ENCODE peak calls at places on chromosomes 4 and X, in four cellular contexts. One of them, this sample, is unnamed.

GRCh38 chr4:188680004-188680666 is 540.9 kb downstream of the TRIML1 start:
- DNase-seq in endothelial cell of umbilical vein: no peak
- DNase-seq in substantia nigra: no peak
- DNase-seq in putamen: no peak
- DNase-seq in this sample: no peak

GRCh38 chr4:3466691-3467600 is 3.8 kb downstream of the DOK7 start:
- DNase-seq in endothelial cell of umbilical vein: no peak
- DNase-seq in substantia nigra: no peak
- DNase-seq in putamen: no peak
- DNase-seq in this sample: no peak

GRCh38 chr4:76787898-76788297 is 110.0 kb downstream of the SOWAHB start:
- DNase-seq in endothelial cell of umbilical vein: no peak
- DNase-seq in substantia nigra: no peak
- DNase-seq in putamen: no peak
- DNase-seq in this sample: no peak

GRCh38 chr4:72391281-72391680 is 177.7 kb downstream of the ADAMTS3 start:
- DNase-seq in endothelial cell of umbilical vein: no peak
- DNase-seq in substantia nigra: no peak
- DNase-seq in putamen: no peak
- DNase-seq in this sample: no peak

GRCh38 chr4:93788712-93789111 is 39.8 kb upstream of the ATOH1 start:
- DNase-seq in endothelial cell of umbilical vein: peak
- DNase-seq in substantia nigra: no peak
- DNase-seq in putamen: no peak
- DNase-seq in this sample: peak

GRCh38 chrX:17605676-17606075 is 131.6 kb upstream of the SCML1 start:
- DNase-seq in endothelial cell of umbilical vein: no peak
- DNase-seq in substantia nigra: no peak
- DNase-seq in putamen: no peak
- DNase-seq in this sample: peak

GRCh38 chr4:74133786-74134499 is 24.0 kb upstream of the MTHFD2L start:
- DNase-seq in endothelial cell of umbilical vein: peak
- DNase-seq in substantia nigra: no peak
- DNase-seq in putamen: peak
- DNase-seq in this sample: peak

GRCh38 chr4:77022581-77023133 is 53.1 kb downstream of the CCNI start:
- DNase-seq in endothelial cell of umbilical vein: peak
- DNase-seq in substantia nigra: no peak
- DNase-seq in putamen: no peak
- DNase-seq in this sample: peak

GRCh38 chr4:141686146-141686775 is 49.9 kb downstream of the IL15 start:
- DNase-seq in endothelial cell of umbilical vein: peak
- DNase-seq in substantia nigra: no peak
- DNase-seq in putamen: peak
- DNase-seq in this sample: no peak

This sample was measured in AG08396.